ENCODE peak calls at places on chromosomes 5 and 9, in four cellular contexts. A is SJSA1, E is cardiac muscle cell, G is fibroblast of lung. N is an unnamed sample.
A peak's percentile ranks its signal among the peaks of the same experiment; 100 is the strongest.

GRCh38 chr5:148843510-148844318 is 17.3 kb downstream of the ADRB2 start:
- DNase-seq in A (no peak), E (no peak), G (no peak), N (no peak)

GRCh38 chr5:74576941-74577456 is 63.5 kb downstream of the ENC1 start:
- DNase-seq in A (no peak), E (peak; percentile 63), G (peak; percentile 51), N (no peak)

GRCh38 chr9:130180516-130180915 is 8.3 kb downstream of the NCS1 start:
- DNase-seq in A (no peak), E (no peak), G (no peak), N (no peak)

GRCh38 chr9:93120846-93121315 is 13.2 kb downstream of the NINJ1 start:
- DNase-seq in A (no peak), E (no peak), G (no peak), N (no peak)

GRCh38 chr9:127568618-127568970 is 43.5 kb upstream of the STXBP1 start:
- DNase-seq in A (no peak), E (no peak), G (no peak), N (no peak)

GRCh38 chr5:173800340-173800739 is 87.8 kb upstream of the CPEB4 start:
- DNase-seq in A (no peak), E (peak; percentile 39), G (no peak), N (no peak)

GRCh38 chr9:4069457-4070162 is 230.3 kb downstream of the GLIS3 start:
- DNase-seq in A (no peak), E (no peak), G (peak; percentile 24), N (no peak)

GRCh38 chr5:73093943-73094342 is 26.4 kb upstream of the TMEM171 start:
- DNase-seq in A (peak; percentile 73), E (peak; percentile 30), G (peak; percentile 53), N (peak; percentile 46)

GRCh38 chr5:135535820-135536801 is at the start of gene NEUROG1:
- DNase-seq in A (peak; percentile 37), E (no peak), G (no peak), N (no peak)

GRCh38 chr5:172133359-172134029 is 54.5 kb downstream of the STK10 start:
- DNase-seq in A (peak; percentile 62), E (peak; percentile 93), G (peak; percentile 64), N (peak; percentile 52)

GRCh38 chr5:135244620-135245021 is 154.4 kb downstream of the MACROH2A1 start:
- DNase-seq in A (peak; percentile 30), E (no peak), G (no peak), N (no peak)

GRCh38 chr5:153658606-153659005 is 168.1 kb downstream of the GRIA1 start:
- DNase-seq in A (no peak), E (no peak), G (no peak), N (no peak)

GRCh38 chr5:72063219-72063819 is 44.0 kb upstream of the MAP1B start:
- DNase-seq in A (no peak), E (peak; percentile 56), G (peak; percentile 47), N (no peak)

GRCh38 chr9:87711857-87712800 is 13.8 kb upstream of the CTSL start:
- DNase-seq in A (peak; percentile 84), E (peak; percentile 89), G (peak; percentile 82), N (no peak)

GRCh38 chr5:160629007-160629402 is 207.3 kb downstream of the PTTG1 start:
- DNase-seq in A (no peak), E (no peak), G (no peak), N (no peak)

GRCh38 chr5:128228506-128228905 is 144.9 kb downstream of the SLC12A2 start:
- DNase-seq in A (no peak), E (peak; percentile 58), G (peak; percentile 87), N (no peak)

GRCh38 chr5:1076406-1076805 is 35.5 kb downstream of the SLC12A7 start:
- DNase-seq in A (no peak), E (no peak), G (no peak), N (no peak)

GRCh38 chr5:1077491-1078020 is 34.3 kb downstream of the SLC12A7 start:
- DNase-seq in A (no peak), E (no peak), G (no peak), N (no peak)

GRCh38 chr5:1078206-1078605 is 33.7 kb downstream of the SLC12A7 start:
- DNase-seq in A (no peak), E (no peak), G (no peak), N (no peak)

GRCh38 chr5:1075931-1076330 is 35.9 kb downstream of the SLC12A7 start:
- DNase-seq in A (no peak), E (no peak), G (no peak), N (no peak)

GRCh38 chr5:1077026-1077425 is 34.8 kb downstream of the SLC12A7 start:
- DNase-seq in A (no peak), E (no peak), G (no peak), N (no peak)
- H3K27ac ChIP-seq in A (no peak overlapping the region), E (no peak overlapping the region), G (no peak overlapping the region), N (no peak overlapping the region)

GRCh38 chr9:110115868-110116542 is 92.0 kb downstream of the C9orf152 start:
- DNase-seq in A (no peak), E (peak; percentile 90), G (peak; percentile 95), N (no peak)
- H3K27ac ChIP-seq in A (no peak overlapping the region), E (peak overlapping the region; percentile 31), G (peak overlapping the region; percentile 85), N (peak overlapping the region; percentile 56)

GRCh38 chr9:36102742-36103495 is 33.6 kb upstream of the GLIPR2 start:
- DNase-seq in A (peak; percentile 77), E (peak; percentile 88), G (peak; percentile 69), N (peak; percentile 59)
- H3K27ac ChIP-seq in A (peak overlapping the region; percentile 77), E (peak overlapping the region; percentile 44), G (peak overlapping the region; percentile 48), N (peak overlapping the region; percentile 48)

GRCh38 chr9:90128587-90129190 is 513.9 kb downstream of the DIRAS2 start:
- DNase-seq in A (no peak), E (no peak), G (no peak), N (no peak)
- H3K27ac ChIP-seq in A (no peak overlapping the region), E (no peak overlapping the region), G (no peak overlapping the region), N (no peak overlapping the region)

GRCh38 chr5:59069438-59070079 is 486.7 kb downstream of the RAB3C start:
- DNase-seq in A (no peak), E (peak; percentile 96), G (peak; percentile 93), N (peak; percentile 38)
- H3K27ac ChIP-seq in A (no peak overlapping the region), E (no peak overlapping the region), G (peak overlapping the region; percentile 50), N (no peak overlapping the region)